ENCODE peak calls at places on chromosome 6, in six cellular contexts. One of them, this sample, is unnamed.

GRCh38 chr6:27422651-27423332 is 34.2 kb downstream of the ZNF391 start:
- DNase-seq in K562: no peak
- DNase-seq in GM12878: no peak
- DNase-seq in GM12891: no peak
- DNase-seq in H1: peak
- DNase-seq in HepG2: no peak
- DNase-seq in this sample: no peak

GRCh38 chr6:167826230-167827061 is at the start of gene AFDN:
- DNase-seq in K562: peak
- DNase-seq in GM12878: no peak
- DNase-seq in GM12891: peak
- DNase-seq in H1: peak
- DNase-seq in HepG2: no peak
- DNase-seq in this sample: peak

GRCh38 chr6:155274106-155274505 is 10.3 kb downstream of the CLDN20 start:
- DNase-seq in K562: no peak
- DNase-seq in GM12878: no peak
- DNase-seq in GM12891: no peak
- DNase-seq in H1: no peak
- DNase-seq in HepG2: no peak
- DNase-seq in this sample: no peak

GRCh38 chr6:27414300-27414699 is 25.7 kb downstream of the ZNF391 start:
- DNase-seq in K562: no peak
- DNase-seq in GM12878: no peak
- DNase-seq in GM12891: no peak
- DNase-seq in H1: no peak
- DNase-seq in HepG2: no peak
- DNase-seq in this sample: no peak

GRCh38 chr6:122995930-122996796 is at the start of gene CLVS2:
- DNase-seq in K562: peak
- DNase-seq in GM12878: no peak
- DNase-seq in GM12891: no peak
- DNase-seq in H1: peak
- DNase-seq in HepG2: no peak
- DNase-seq in this sample: no peak

GRCh38 chr6:90375681-90376439 is 79.2 kb upstream of the BACH2 start:
- DNase-seq in K562: no peak
- DNase-seq in GM12878: no peak
- DNase-seq in GM12891: no peak
- DNase-seq in H1: no peak
- DNase-seq in HepG2: no peak
- DNase-seq in this sample: no peak

GRCh38 chr6:13294499-13295069 is 33.8 kb downstream of the TBC1D7 start:
- DNase-seq in K562: no peak
- DNase-seq in GM12878: no peak
- DNase-seq in GM12891: no peak
- DNase-seq in H1: no peak
- DNase-seq in HepG2: no peak
- DNase-seq in this sample: no peak

GRCh38 chr6:141552031-141552430 is 580.7 kb upstream of the GJE1 start:
- DNase-seq in K562: no peak
- DNase-seq in GM12878: no peak
- DNase-seq in GM12891: no peak
- DNase-seq in H1: no peak
- DNase-seq in HepG2: no peak
- DNase-seq in this sample: no peak

GRCh38 chr6:37623666-37624065 is 74.0 kb downstream of the MDGA1 start:
- DNase-seq in K562: no peak
- DNase-seq in GM12878: no peak
- DNase-seq in GM12891: no peak
- DNase-seq in H1: no peak
- DNase-seq in HepG2: no peak
- DNase-seq in this sample: no peak

GRCh38 chr6:116876107-116876506 is 935 bp upstream of the RFX6 start:
- DNase-seq in K562: no peak
- DNase-seq in GM12878: no peak
- DNase-seq in GM12891: no peak
- DNase-seq in H1: no peak
- DNase-seq in HepG2: no peak
- DNase-seq in this sample: no peak

GRCh38 chr6:75217203-75217602 is 11.3 kb upstream of the COL12A1 start:
- DNase-seq in K562: no peak
- DNase-seq in GM12878: no peak
- DNase-seq in GM12891: no peak
- DNase-seq in H1: no peak
- DNase-seq in HepG2: no peak
- DNase-seq in this sample: no peak

GRCh38 chr6:6002809-6003333 is 3.9 kb downstream of the NRN1 start:
- DNase-seq in K562: no peak
- DNase-seq in GM12878: no peak
- DNase-seq in GM12891: no peak
- DNase-seq in H1: no peak
- DNase-seq in HepG2: no peak
- DNase-seq in this sample: no peak

GRCh38 chr6:25122001-25122400 is 157.2 kb upstream of the CARMIL1 start:
- DNase-seq in K562: no peak
- DNase-seq in GM12878: no peak
- DNase-seq in GM12891: no peak
- DNase-seq in H1: no peak
- DNase-seq in HepG2: no peak
- DNase-seq in this sample: no peak

GRCh38 chr6:133889557-133890301 is 816 bp downstream of the TCF21 start:
- DNase-seq in K562: no peak
- DNase-seq in GM12878: no peak
- DNase-seq in GM12891: no peak
- DNase-seq in H1: peak
- DNase-seq in HepG2: no peak
- DNase-seq in this sample: no peak

GRCh38 chr6:115721564-115721963 is 339.1 kb downstream of the FRK start:
- DNase-seq in K562: no peak
- DNase-seq in GM12878: no peak
- DNase-seq in GM12891: no peak
- DNase-seq in H1: no peak
- DNase-seq in HepG2: no peak
- DNase-seq in this sample: no peak

GRCh38 chr6:136306466-136306865 is 16.8 kb upstream of the BCLAF1 start:
- DNase-seq in K562: no peak
- DNase-seq in GM12878: no peak
- DNase-seq in GM12891: no peak
- DNase-seq in H1: no peak
- DNase-seq in HepG2: no peak
- DNase-seq in this sample: no peak

GRCh38 chr6:35729349-35729678 is 7.5 kb upstream of the ARMC12 start:
- DNase-seq in K562: no peak
- DNase-seq in GM12878: no peak
- DNase-seq in GM12891: no peak
- DNase-seq in H1: no peak
- DNase-seq in HepG2: no peak
- DNase-seq in this sample: no peak

GRCh38 chr6:150905769-150906168 is 40.3 kb downstream of the MTHFD1L start:
- DNase-seq in K562: peak
- DNase-seq in GM12878: no peak
- DNase-seq in GM12891: no peak
- DNase-seq in H1: no peak
- DNase-seq in HepG2: no peak
- DNase-seq in this sample: no peak

GRCh38 chr6:45378324-45378926 is 691 bp upstream of the SUPT3H start:
- DNase-seq in K562: no peak
- DNase-seq in GM12878: no peak
- DNase-seq in GM12891: no peak
- DNase-seq in H1: no peak
- DNase-seq in HepG2: no peak
- DNase-seq in this sample: no peak

GRCh38 chr6:91534614-91535013 is 947.7 kb upstream of the MAP3K7 start:
- DNase-seq in K562: no peak
- DNase-seq in GM12878: no peak
- DNase-seq in GM12891: no peak
- DNase-seq in H1: no peak
- DNase-seq in HepG2: no peak
- DNase-seq in this sample: no peak

GRCh38 chr6:149628865-149629544 is 19.5 kb downstream of the KATNA1 start:
- DNase-seq in K562: peak
- DNase-seq in GM12878: peak
- DNase-seq in GM12891: no peak
- DNase-seq in H1: no peak
- DNase-seq in HepG2: no peak
- DNase-seq in this sample: no peak

GRCh38 chr6:57226221-57226620 is 4.1 kb upstream of the RAB23 start:
- DNase-seq in K562: no peak
- DNase-seq in GM12878: no peak
- DNase-seq in GM12891: no peak
- DNase-seq in H1: no peak
- DNase-seq in HepG2: no peak
- DNase-seq in this sample: no peak

GRCh38 chr6:108904731-108905130 is 56.5 kb downstream of the ARMC2 start:
- DNase-seq in K562: no peak
- DNase-seq in GM12878: peak
- DNase-seq in GM12891: no peak
- DNase-seq in H1: no peak
- DNase-seq in HepG2: peak
- DNase-seq in this sample: no peak

GRCh38 chr6:140029551-140029950 is 655.1 kb upstream of the CITED2 start:
- DNase-seq in K562: no peak
- DNase-seq in GM12878: no peak
- DNase-seq in GM12891: no peak
- DNase-seq in H1: no peak
- DNase-seq in HepG2: no peak
- DNase-seq in this sample: no peak

GRCh38 chr6:112148103-112148502 is 60.7 kb downstream of the FAM229B start:
- DNase-seq in K562: no peak
- DNase-seq in GM12878: no peak
- DNase-seq in GM12891: no peak
- DNase-seq in H1: no peak
- DNase-seq in HepG2: no peak
- DNase-seq in this sample: no peak

GRCh38 chr6:1067346-1067745 is 244.6 kb upstream of the FOXQ1 start:
- DNase-seq in K562: no peak
- DNase-seq in GM12878: no peak
- DNase-seq in GM12891: no peak
- DNase-seq in H1: no peak
- DNase-seq in HepG2: peak
- DNase-seq in this sample: no peak

GRCh38 chr6:118240878-118241528 is 307.1 kb upstream of the PLN start:
- DNase-seq in K562: no peak
- DNase-seq in GM12878: no peak
- DNase-seq in GM12891: no peak
- DNase-seq in H1: no peak
- DNase-seq in HepG2: no peak
- DNase-seq in this sample: no peak

GRCh38 chr6:9623228-9623832 is 791.5 kb downstream of the TFAP2A start:
- DNase-seq in K562: no peak
- DNase-seq in GM12878: no peak
- DNase-seq in GM12891: no peak
- DNase-seq in H1: no peak
- DNase-seq in HepG2: no peak
- DNase-seq in this sample: no peak

GRCh38 chr6:48423640-48424365 is 312.8 kb upstream of the PTCHD4 start:
- DNase-seq in K562: no peak
- DNase-seq in GM12878: no peak
- DNase-seq in GM12891: no peak
- DNase-seq in H1: no peak
- DNase-seq in HepG2: no peak
- DNase-seq in this sample: no peak

GRCh38 chr6:48429021-48429420 is 318.0 kb upstream of the PTCHD4 start:
- DNase-seq in K562: no peak
- DNase-seq in GM12878: no peak
- DNase-seq in GM12891: no peak
- DNase-seq in H1: no peak
- DNase-seq in HepG2: no peak
- DNase-seq in this sample: no peak

GRCh38 chr6:48429610-48430009 is 318.6 kb upstream of the PTCHD4 start:
- DNase-seq in K562: no peak
- DNase-seq in GM12878: no peak
- DNase-seq in GM12891: no peak
- DNase-seq in H1: no peak
- DNase-seq in HepG2: peak
- DNase-seq in this sample: no peak

GRCh38 chr6:48426636-48427035 is 315.6 kb upstream of the PTCHD4 start:
- DNase-seq in K562: no peak
- DNase-seq in GM12878: no peak
- DNase-seq in GM12891: no peak
- DNase-seq in H1: no peak
- DNase-seq in HepG2: no peak
- DNase-seq in this sample: no peak
- TF ChIP-seq POLR2A in K562: no peak
- TF ChIP-seq POLR2A in GM12878: no peak
- TF ChIP-seq POLR2A in GM12891: no peak
- TF ChIP-seq POLR2A in H1: no peak
- TF ChIP-seq POLR2A in HepG2: no peak
- TF ChIP-seq POLR2A in this sample: no peak

GRCh38 chr6:33490621-33491020 is 36.2 kb downstream of the ZBTB9 start:
- DNase-seq in K562: no peak
- DNase-seq in GM12878: no peak
- DNase-seq in GM12891: no peak
- DNase-seq in H1: no peak
- DNase-seq in HepG2: no peak
- DNase-seq in this sample: no peak

GRCh38 chr6:33492093-33492492 is 37.7 kb downstream of the ZBTB9 start:
- DNase-seq in K562: peak
- DNase-seq in GM12878: no peak
- DNase-seq in GM12891: no peak
- DNase-seq in H1: no peak
- DNase-seq in HepG2: no peak
- DNase-seq in this sample: no peak

DNA sequence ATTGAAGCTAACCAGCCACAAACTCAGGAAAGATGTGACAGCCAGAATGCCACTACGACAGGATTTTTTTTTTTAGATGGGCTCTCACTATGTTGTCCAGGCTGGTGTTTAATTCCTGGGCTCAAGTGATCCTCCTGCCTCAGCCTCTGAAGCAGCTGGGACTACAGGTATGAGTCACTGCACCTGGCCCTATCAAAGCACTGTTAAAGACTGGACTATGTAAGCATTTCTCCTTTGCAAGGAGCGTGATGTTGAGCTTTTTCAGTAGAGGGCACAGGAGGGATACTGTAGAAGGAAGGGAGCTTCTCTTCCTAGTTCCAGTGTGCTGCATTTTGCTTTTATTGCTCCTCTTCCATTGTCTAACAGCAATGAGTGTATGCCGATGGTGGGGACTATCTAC is 35.8 kb downstream of the ZBTB9 start:
- DNase-seq in K562: peak
- DNase-seq in GM12878: no peak
- DNase-seq in GM12891: no peak
- DNase-seq in H1: no peak
- DNase-seq in HepG2: no peak
- DNase-seq in this sample: no peak
- TF ChIP-seq POLR2AphosphoS5 in K562: no peak
- TF ChIP-seq POLR2AphosphoS5 in GM12878: no peak
- TF ChIP-seq POLR2AphosphoS5 in GM12891: no peak
- TF ChIP-seq POLR2AphosphoS5 in H1: no peak
- TF ChIP-seq POLR2AphosphoS5 in HepG2: no peak
- TF ChIP-seq POLR2AphosphoS5 in this sample: no peak

GRCh38 chr6:43981363-43981990 is 145.8 kb downstream of the MRPL14 start:
- DNase-seq in K562: no peak
- DNase-seq in GM12878: no peak
- DNase-seq in GM12891: no peak
- DNase-seq in H1: peak
- DNase-seq in HepG2: no peak
- DNase-seq in this sample: no peak
- TF ChIP-seq TAF1 in K562: no peak
- TF ChIP-seq TAF1 in GM12878: no peak
- TF ChIP-seq TAF1 in GM12891: no peak
- TF ChIP-seq TAF1 in H1: no peak
- TF ChIP-seq TAF1 in HepG2: no peak
- TF ChIP-seq TAF1 in this sample: no peak

GRCh38 chr6:82144007-82144851 is 103.3 kb downstream of the IBTK start:
- DNase-seq in K562: peak
- DNase-seq in GM12878: peak
- DNase-seq in GM12891: no peak
- DNase-seq in H1: no peak
- DNase-seq in HepG2: peak
- DNase-seq in this sample: no peak
- TF ChIP-seq POLR2A in K562: no peak
- TF ChIP-seq POLR2A in GM12878: no peak
- TF ChIP-seq POLR2A in GM12891: no peak
- TF ChIP-seq POLR2A in H1: no peak
- TF ChIP-seq POLR2A in HepG2: no peak
- TF ChIP-seq POLR2A in this sample: no peak